ENCODE peak calls at places on chromosomes 5 and 9, in four cellular contexts. A is EL, W is brain microvascular endothelial cell, Z is AG08396. M is an unnamed sample.

GRCh38 chr5:58582411-58583393 is at the start of gene RAB3C:
- DNase-seq in A (peak; percentile 89), W (peak; percentile 93), Z (peak; percentile 94), M (peak; percentile 97)

GRCh38 chr5:172065431-172066065 is 59.1 kb upstream of the FBXW11 start:
- DNase-seq in A (peak; percentile 16), W (no peak), Z (no peak), M (peak; percentile 48)

GRCh38 chr9:123982535-123982934 is 29.0 kb upstream of the LHX2 start:
- DNase-seq in A (no peak), W (no peak), Z (no peak), M (no peak)

GRCh38 chr9:75851917-75852316 is 38.6 kb upstream of the PCSK5 start:
- DNase-seq in A (no peak), W (no peak), Z (no peak), M (no peak)

GRCh38 chr5:59543826-59544442 is 349.6 kb downstream of the PDE4D start:
- DNase-seq in A (no peak), W (no peak), Z (no peak), M (no peak)

GRCh38 chr5:96816430-96816939 is 8.7 kb upstream of the ERAP1 start:
- DNase-seq in A (no peak), W (no peak), Z (no peak), M (no peak)

GRCh38 chr9:69898714-69899209 is 78.1 kb downstream of the CFAP95 start:
- DNase-seq in A (peak; percentile 94), W (peak; percentile 74), Z (peak; percentile 45), M (peak; percentile 88)

GRCh38 chr5:158858011-158858410 is 241.7 kb downstream of the EBF1 start:
- DNase-seq in A (no peak), W (no peak), Z (no peak), M (no peak)

GRCh38 chr5:14123974-14124482 is 19.1 kb upstream of the TRIO start:
- DNase-seq in A (no peak), W (no peak), Z (no peak), M (no peak)

GRCh38 chr9:126599047-126599650 is 14.6 kb upstream of the LMX1B start:
- DNase-seq in A (no peak), W (no peak), Z (no peak), M (no peak)

GRCh38 chr5:14712131-14712530 is 47.6 kb downstream of the OTULIN start:
- DNase-seq in A (no peak), W (no peak), Z (no peak), M (no peak)

GRCh38 chr5:136699661-136700060 is 334.3 kb upstream of the TRPC7 start:
- DNase-seq in A (no peak), W (no peak), Z (no peak), M (no peak)

GRCh38 chr9:69867081-69867814 is 46.6 kb downstream of the CFAP95 start:
- DNase-seq in A (no peak), W (no peak), Z (no peak), M (no peak)

GRCh38 chr9:86624616-86625015 is 270.4 kb upstream of the TUT7 start:
- DNase-seq in A (no peak), W (no peak), Z (no peak), M (no peak)

M was measured in foreskin fibroblast.